ENCODE peak calls at places on chromosome 5, in nine cellular contexts. One of them, this sample, is unnamed.

GRCh38 chr5:125477586-125477975 is 731.1 kb upstream of the ZNF608 start:
- DNase-seq in fibroblast of pulmonary artery: no peak
- DNase-seq in fibroblast of the aortic adventitia: no peak
- DNase-seq in MM.1S: no peak
- DNase-seq in heart right ventricle: no peak
- DNase-seq in WERI-Rb-1: no peak
- DNase-seq in uterus: no peak
- DNase-seq in astrocyte of the spinal cord: no peak
- DNase-seq in neural progenitor cell: no peak
- DNase-seq in this sample: no peak

GRCh38 chr5:89703799-89704198 is 705.8 kb downstream of the CETN3 start:
- DNase-seq in neural progenitor cell: peak
- DNase-seq in WERI-Rb-1: no peak
- DNase-seq in uterus: no peak
- DNase-seq in MM.1S: no peak
- DNase-seq in fibroblast of the aortic adventitia: no peak
- DNase-seq in fibroblast of pulmonary artery: peak
- DNase-seq in heart right ventricle: no peak
- DNase-seq in astrocyte of the spinal cord: peak
- DNase-seq in this sample: no peak

GRCh38 chr5:125198270-125198974 is 452.0 kb upstream of the ZNF608 start:
- DNase-seq in WERI-Rb-1: peak
- DNase-seq in heart right ventricle: peak
- DNase-seq in astrocyte of the spinal cord: peak
- DNase-seq in uterus: peak
- DNase-seq in fibroblast of the aortic adventitia: peak
- DNase-seq in neural progenitor cell: peak
- DNase-seq in MM.1S: peak
- DNase-seq in fibroblast of pulmonary artery: peak
- DNase-seq in this sample: peak

GRCh38 chr5:160165137-160166068 is 46.2 kb upstream of the PWWP2A start:
- DNase-seq in fibroblast of pulmonary artery: peak
- DNase-seq in MM.1S: no peak
- DNase-seq in WERI-Rb-1: peak
- DNase-seq in fibroblast of the aortic adventitia: peak
- DNase-seq in uterus: peak
- DNase-seq in neural progenitor cell: peak
- DNase-seq in heart right ventricle: peak
- DNase-seq in astrocyte of the spinal cord: peak
- DNase-seq in this sample: peak

GRCh38 chr5:157447246-157447645 is 12.8 kb upstream of the NIPAL4 start:
- DNase-seq in MM.1S: no peak
- DNase-seq in fibroblast of pulmonary artery: no peak
- DNase-seq in fibroblast of the aortic adventitia: no peak
- DNase-seq in heart right ventricle: no peak
- DNase-seq in uterus: no peak
- DNase-seq in neural progenitor cell: no peak
- DNase-seq in WERI-Rb-1: no peak
- DNase-seq in astrocyte of the spinal cord: no peak
- DNase-seq in this sample: no peak

GRCh38 chr5:151480859-151481258 is 33.5 kb downstream of the SLC36A1 start:
- DNase-seq in uterus: no peak
- DNase-seq in astrocyte of the spinal cord: peak
- DNase-seq in fibroblast of the aortic adventitia: peak
- DNase-seq in heart right ventricle: no peak
- DNase-seq in fibroblast of pulmonary artery: peak
- DNase-seq in neural progenitor cell: no peak
- DNase-seq in MM.1S: no peak
- DNase-seq in WERI-Rb-1: peak
- DNase-seq in this sample: no peak

GRCh38 chr5:115457574-115457973 is 87.0 kb downstream of the FEM1C start:
- DNase-seq in astrocyte of the spinal cord: no peak
- DNase-seq in fibroblast of the aortic adventitia: no peak
- DNase-seq in WERI-Rb-1: no peak
- DNase-seq in uterus: no peak
- DNase-seq in heart right ventricle: no peak
- DNase-seq in neural progenitor cell: no peak
- DNase-seq in MM.1S: no peak
- DNase-seq in fibroblast of pulmonary artery: no peak
- DNase-seq in this sample: no peak

GRCh38 chr5:1519631-1520141 is 4.1 kb downstream of the LPCAT1 start:
- DNase-seq in heart right ventricle: no peak
- DNase-seq in uterus: peak
- DNase-seq in fibroblast of the aortic adventitia: no peak
- DNase-seq in WERI-Rb-1: peak
- DNase-seq in fibroblast of pulmonary artery: no peak
- DNase-seq in neural progenitor cell: no peak
- DNase-seq in astrocyte of the spinal cord: no peak
- DNase-seq in MM.1S: no peak
- DNase-seq in this sample: no peak

GRCh38 chr5:111146053-111146452 is 53.9 kb downstream of the WDR36 start:
- DNase-seq in astrocyte of the spinal cord: no peak
- DNase-seq in WERI-Rb-1: no peak
- DNase-seq in MM.1S: peak
- DNase-seq in uterus: no peak
- DNase-seq in fibroblast of the aortic adventitia: no peak
- DNase-seq in fibroblast of pulmonary artery: no peak
- DNase-seq in neural progenitor cell: no peak
- DNase-seq in heart right ventricle: no peak
- DNase-seq in this sample: no peak

GRCh38 chr5:147509041-147509709 is 693 bp downstream of the DPYSL3 start:
- DNase-seq in uterus: peak
- DNase-seq in neural progenitor cell: peak
- DNase-seq in MM.1S: no peak
- DNase-seq in fibroblast of the aortic adventitia: peak
- DNase-seq in heart right ventricle: peak
- DNase-seq in WERI-Rb-1: peak
- DNase-seq in astrocyte of the spinal cord: no peak
- DNase-seq in fibroblast of pulmonary artery: no peak
- DNase-seq in this sample: no peak

GRCh38 chr5:39505751-39506150 is 81.0 kb upstream of the DAB2 start:
- DNase-seq in MM.1S: no peak
- DNase-seq in fibroblast of pulmonary artery: no peak
- DNase-seq in astrocyte of the spinal cord: no peak
- DNase-seq in uterus: no peak
- DNase-seq in neural progenitor cell: no peak
- DNase-seq in fibroblast of the aortic adventitia: no peak
- DNase-seq in WERI-Rb-1: no peak
- DNase-seq in heart right ventricle: no peak
- DNase-seq in this sample: no peak

GRCh38 chr5:103774736-103775135 is 212.1 kb upstream of the NUDT12 start:
- DNase-seq in heart right ventricle: no peak
- DNase-seq in astrocyte of the spinal cord: no peak
- DNase-seq in uterus: no peak
- DNase-seq in neural progenitor cell: no peak
- DNase-seq in WERI-Rb-1: no peak
- DNase-seq in MM.1S: no peak
- DNase-seq in fibroblast of the aortic adventitia: no peak
- DNase-seq in fibroblast of pulmonary artery: no peak
- DNase-seq in this sample: no peak

GRCh38 chr5:99275128-99275527 is 346.3 kb upstream of the CHD1 start:
- DNase-seq in MM.1S: no peak
- DNase-seq in uterus: no peak
- DNase-seq in WERI-Rb-1: no peak
- DNase-seq in heart right ventricle: no peak
- DNase-seq in astrocyte of the spinal cord: no peak
- DNase-seq in fibroblast of the aortic adventitia: no peak
- DNase-seq in fibroblast of pulmonary artery: no peak
- DNase-seq in neural progenitor cell: no peak
- DNase-seq in this sample: no peak

GRCh38 chr5:114018178-114018577 is 343.7 kb upstream of the KCNN2 start:
- DNase-seq in WERI-Rb-1: no peak
- DNase-seq in MM.1S: no peak
- DNase-seq in uterus: no peak
- DNase-seq in fibroblast of the aortic adventitia: no peak
- DNase-seq in astrocyte of the spinal cord: no peak
- DNase-seq in fibroblast of pulmonary artery: no peak
- DNase-seq in heart right ventricle: no peak
- DNase-seq in neural progenitor cell: peak
- DNase-seq in this sample: no peak

GRCh38 chr5:102796481-102796880 is 41.4 kb downstream of the PAM start:
- DNase-seq in fibroblast of the aortic adventitia: no peak
- DNase-seq in astrocyte of the spinal cord: no peak
- DNase-seq in uterus: no peak
- DNase-seq in MM.1S: no peak
- DNase-seq in heart right ventricle: no peak
- DNase-seq in fibroblast of pulmonary artery: no peak
- DNase-seq in WERI-Rb-1: no peak
- DNase-seq in neural progenitor cell: no peak
- DNase-seq in this sample: no peak

DNA sequence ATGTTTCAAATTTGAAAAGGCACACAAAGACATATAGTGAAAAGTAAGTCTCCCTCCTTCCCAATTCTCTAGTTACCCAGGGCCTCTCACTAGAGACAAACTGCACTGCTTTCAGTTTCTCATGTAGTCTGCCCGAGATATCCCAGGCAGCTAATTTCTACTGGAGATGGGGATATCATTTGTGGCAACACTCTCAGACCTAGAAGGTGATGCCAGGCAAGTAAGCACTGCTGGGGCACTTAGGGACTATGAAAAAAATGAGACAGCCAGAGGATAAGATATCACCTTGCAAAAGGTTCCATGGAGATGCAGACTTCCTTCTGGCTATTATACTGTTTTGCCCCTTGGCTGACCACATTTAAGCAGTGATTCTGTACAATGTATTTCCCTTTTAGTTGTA is 12.6 kb downstream of the SIL1 start:
- DNase-seq in WERI-Rb-1: no peak
- DNase-seq in fibroblast of pulmonary artery: no peak
- DNase-seq in neural progenitor cell: no peak
- DNase-seq in heart right ventricle: no peak
- DNase-seq in uterus: no peak
- DNase-seq in MM.1S: peak
- DNase-seq in fibroblast of the aortic adventitia: peak
- DNase-seq in astrocyte of the spinal cord: no peak
- DNase-seq in this sample: no peak
- H3K4me3 ChIP-seq in WERI-Rb-1: no peak
- H3K4me3 ChIP-seq in fibroblast of pulmonary artery: no peak
- H3K4me3 ChIP-seq in neural progenitor cell: no peak
- H3K4me3 ChIP-seq in heart right ventricle: no peak
- H3K4me3 ChIP-seq in uterus: no peak
- H3K4me3 ChIP-seq in MM.1S: peak
- H3K4me3 ChIP-seq in fibroblast of the aortic adventitia: no peak
- H3K4me3 ChIP-seq in astrocyte of the spinal cord: no peak
- H3K4me3 ChIP-seq in this sample: no peak

DNA sequence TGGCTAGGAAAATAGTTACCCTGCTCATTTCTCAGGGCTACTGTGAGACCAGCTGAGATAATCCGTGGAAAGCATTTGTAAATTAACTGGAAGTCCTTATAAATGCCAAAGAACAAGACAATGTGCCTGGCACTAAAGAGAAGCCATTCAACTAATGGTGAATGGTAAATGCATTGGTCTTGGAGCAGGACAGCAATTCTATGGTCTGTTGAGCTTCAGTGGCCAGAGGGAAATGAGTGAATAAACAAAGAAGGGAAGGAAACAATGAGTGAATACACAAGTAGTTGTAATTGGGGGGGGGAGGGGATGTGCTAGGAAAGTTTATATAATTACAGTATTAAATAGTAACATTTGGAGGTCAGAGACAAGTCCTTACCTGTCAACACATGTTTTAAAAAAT is 353.6 kb downstream of the SEMA5A start:
- DNase-seq in uterus: no peak
- DNase-seq in fibroblast of the aortic adventitia: no peak
- DNase-seq in heart right ventricle: no peak
- DNase-seq in astrocyte of the spinal cord: no peak
- DNase-seq in WERI-Rb-1: no peak
- DNase-seq in neural progenitor cell: no peak
- DNase-seq in MM.1S: no peak
- DNase-seq in fibroblast of pulmonary artery: no peak
- DNase-seq in this sample: no peak
- TF ChIP-seq CTCF in uterus: no peak
- TF ChIP-seq CTCF in fibroblast of the aortic adventitia: no peak
- TF ChIP-seq CTCF in heart right ventricle: no peak
- TF ChIP-seq CTCF in astrocyte of the spinal cord: no peak
- TF ChIP-seq CTCF in WERI-Rb-1: no peak
- TF ChIP-seq CTCF in neural progenitor cell: no peak
- TF ChIP-seq CTCF in MM.1S: no peak
- TF ChIP-seq CTCF in fibroblast of pulmonary artery: no peak
- TF ChIP-seq CTCF in this sample: no peak

DNA sequence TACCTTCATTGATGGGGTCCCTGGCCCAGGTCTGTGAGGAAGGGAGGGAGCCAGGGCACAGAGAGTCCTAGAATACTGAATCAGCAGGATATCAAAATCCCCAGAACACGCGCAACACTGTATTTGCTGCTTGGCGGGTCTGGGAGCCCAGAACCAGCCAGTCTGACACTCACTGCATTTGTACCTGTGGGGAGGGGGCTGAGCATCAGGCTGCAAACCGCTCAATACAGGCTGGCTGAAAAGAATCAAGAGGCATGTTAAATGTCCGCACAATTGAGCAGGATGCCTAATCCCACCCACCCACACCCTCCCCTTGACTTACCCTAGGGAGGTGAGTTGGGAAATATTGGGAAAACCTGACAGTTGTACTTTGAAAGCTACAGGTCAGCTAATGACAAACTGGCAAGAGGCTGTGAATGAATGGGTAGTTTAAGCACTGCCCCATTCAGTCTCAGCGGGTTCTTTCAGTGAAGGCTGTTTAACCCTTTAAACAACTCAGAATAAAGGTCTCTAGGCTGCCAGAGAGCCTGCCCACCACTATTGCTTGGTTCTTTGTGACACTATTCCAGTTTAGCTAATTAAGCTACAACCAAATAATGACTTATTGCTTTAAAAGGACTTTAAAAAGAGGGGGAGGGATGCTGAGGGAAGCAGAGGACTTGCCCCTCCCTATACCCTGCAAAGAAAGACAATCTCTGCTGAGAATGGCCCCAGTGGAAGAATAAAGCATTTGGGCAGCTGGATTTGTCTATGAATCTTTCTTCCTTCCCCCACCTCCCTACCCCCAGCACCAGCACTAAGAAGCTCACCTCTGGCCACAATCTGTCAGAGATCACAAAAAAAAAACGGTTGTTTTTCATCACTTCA is 5.0 kb downstream of the SPRY4 start:
- DNase-seq in uterus: no peak
- DNase-seq in fibroblast of the aortic adventitia: peak
- DNase-seq in fibroblast of pulmonary artery: no peak
- DNase-seq in neural progenitor cell: peak
- DNase-seq in heart right ventricle: no peak
- DNase-seq in WERI-Rb-1: no peak
- DNase-seq in astrocyte of the spinal cord: no peak
- DNase-seq in MM.1S: no peak
- DNase-seq in this sample: no peak
- H3K4me3 ChIP-seq in uterus: no peak
- H3K4me3 ChIP-seq in fibroblast of the aortic adventitia: peak
- H3K4me3 ChIP-seq in fibroblast of pulmonary artery: peak
- H3K4me3 ChIP-seq in neural progenitor cell: peak
- H3K4me3 ChIP-seq in heart right ventricle: peak
- H3K4me3 ChIP-seq in WERI-Rb-1: no peak
- H3K4me3 ChIP-seq in astrocyte of the spinal cord: peak
- H3K4me3 ChIP-seq in MM.1S: no peak
- H3K4me3 ChIP-seq in this sample: peak

GRCh38 chr5:4144608-4145007 is 549.0 kb downstream of the IRX1 start:
- DNase-seq in fibroblast of the aortic adventitia: no peak
- DNase-seq in WERI-Rb-1: no peak
- DNase-seq in uterus: no peak
- DNase-seq in heart right ventricle: no peak
- DNase-seq in neural progenitor cell: no peak
- DNase-seq in fibroblast of pulmonary artery: no peak
- DNase-seq in astrocyte of the spinal cord: no peak
- DNase-seq in MM.1S: no peak
- DNase-seq in this sample: no peak
- TF ChIP-seq CTCF in fibroblast of the aortic adventitia: no peak
- TF ChIP-seq CTCF in WERI-Rb-1: no peak
- TF ChIP-seq CTCF in uterus: no peak
- TF ChIP-seq CTCF in heart right ventricle: no peak
- TF ChIP-seq CTCF in neural progenitor cell: no peak
- TF ChIP-seq CTCF in fibroblast of pulmonary artery: no peak
- TF ChIP-seq CTCF in astrocyte of the spinal cord: no peak
- TF ChIP-seq CTCF in MM.1S: no peak
- TF ChIP-seq CTCF in this sample: no peak